ENCODE peak calls at places on chromosomes 11 and 22, in six cellular contexts. X, B, U, S, D and A are unnamed samples. For H3K4me1, the result is how much of the 10 kb centered on the place peaks cover.

GRCh38 chr11:10514713-10515112 is 26.3 kb downstream of the RNF141 start:
- DNase-seq in X (no peak), B (no peak), U (no peak), S (no peak), D (no peak), A (no peak)

GRCh38 chr11:32529994-32530588 is 53.5 kb upstream of the EIF3M start:
- DNase-seq in X (no peak), B (no peak), U (no peak), S (no peak), D (no peak), A (no peak)

GRCh38 chr11:132942611-132943324 is 589.5 kb downstream of the OPCML start:
- DNase-seq in X (no peak), B (no peak), U (no peak), S (no peak), D (no peak), A (no peak)

GRCh38 chr22:28933321-28933720 is 49.9 kb downstream of the ZNRF3 start:
- DNase-seq in X (no peak), B (no peak), U (no peak), S (no peak), D (no peak), A (no peak)

GRCh38 chr11:61347916-61348461 is 13.7 kb downstream of the CYB561A3 start:
- DNase-seq in X (no peak), B (no peak), U (no peak), S (no peak), D (no peak), A (peak)

GRCh38 chr11:117220999-117221774 is 10.7 kb downstream of the PCSK7 start:
- DNase-seq in X (peak), B (no peak), U (no peak), S (peak), D (no peak), A (peak)

GRCh38 chr11:33930317-33931021 is 38.6 kb upstream of the LMO2 start:
- DNase-seq in X (no peak), B (no peak), U (no peak), S (peak), D (no peak), A (no peak)

GRCh38 chr11:86606849-86607481 is 65.5 kb downstream of the ME3 start:
- DNase-seq in X (no peak), B (no peak), U (no peak), S (no peak), D (no peak), A (no peak)

GRCh38 chr11:72720806-72721205 is 31.4 kb downstream of the ARAP1 start:
- DNase-seq in X (no peak), B (no peak), U (no peak), S (no peak), D (no peak), A (no peak)

GRCh38 chr11:61627831-61628753 is 47.2 kb upstream of the SYT7 start:
- DNase-seq in X (peak), B (no peak), U (peak), S (peak), D (peak), A (peak)

GRCh38 chr11:116231540-116231939 is 541.2 kb downstream of the BUD13 start:
- DNase-seq in X (no peak), B (no peak), U (no peak), S (no peak), D (no peak), A (no peak)

GRCh38 chr22:23504522-23504921 is 75.6 kb downstream of the IGLL1 start:
- DNase-seq in X (no peak), B (no peak), U (peak), S (no peak), D (no peak), A (no peak)

GRCh38 chr22:45212306-45212709 is 28.4 kb downstream of the KIAA0930 start:
- DNase-seq in X (peak), B (no peak), U (peak), S (peak), D (peak), A (peak)

GRCh38 chr11:19199766-19200165 is 2.0 kb downstream of the CSRP3 start:
- DNase-seq in X (no peak), B (no peak), U (no peak), S (no peak), D (no peak), A (no peak)

GRCh38 chr11:74466916-74467885 is at the start of gene KCNE3:
- DNase-seq in X (peak), B (no peak), U (peak), S (no peak), D (peak), A (peak)

GRCh38 chr22:37309221-37310074 is 27.1 kb downstream of the CYTH4 start:
- DNase-seq in X (peak), B (no peak), U (peak), S (peak), D (peak), A (no peak)

GRCh38 chr11:11074686-11075370 is 217.0 kb upstream of the ZBED5 start:
- DNase-seq in X (no peak), B (no peak), U (no peak), S (no peak), D (no peak), A (no peak)

GRCh38 chr11:76807206-76807875 is 24.2 kb downstream of the TSKU start:
- DNase-seq in X (peak), B (peak), U (peak), S (peak), D (peak), A (peak)

GRCh38 chr11:76808158-76808557 is 25.0 kb downstream of the TSKU start:
- DNase-seq in X (no peak), B (no peak), U (no peak), S (no peak), D (no peak), A (no peak)

GRCh38 chr11:76810151-76810853 is 27.1 kb downstream of the TSKU start:
- DNase-seq in X (peak), B (no peak), U (no peak), S (no peak), D (no peak), A (peak)

GRCh38 chr11:76811259-76811658 is 28.1 kb downstream of the TSKU start:
- DNase-seq in X (no peak), B (no peak), U (no peak), S (no peak), D (no peak), A (no peak)

GRCh38 chr11:76808996-76809395 is 25.8 kb downstream of the TSKU start:
- DNase-seq in X (no peak), B (no peak), U (no peak), S (no peak), D (no peak), A (no peak)
- H3K4me1 ChIP-seq in X (under half), B (under half), U (under half), S (under half), D (under half), A (under half)

DNA sequence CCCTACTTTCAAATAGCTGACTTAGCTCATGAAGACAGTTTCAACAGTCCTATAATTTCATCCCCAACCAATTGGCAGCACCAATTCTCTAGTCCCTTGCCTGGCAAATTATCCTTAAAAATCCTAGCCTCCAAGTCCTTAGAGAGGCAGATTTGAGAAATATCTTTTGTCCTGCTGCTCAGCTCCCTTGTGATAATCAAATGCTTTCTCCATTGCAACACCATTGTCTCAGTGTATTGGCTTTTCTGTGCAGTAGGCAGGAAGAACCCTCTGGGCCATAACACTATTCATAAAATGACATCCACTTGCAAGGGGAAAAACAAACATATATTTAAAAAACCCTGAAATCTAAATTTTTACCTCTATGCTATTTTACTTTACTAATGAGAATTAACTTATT is 89.6 kb downstream of the AASDHPPT start:
- DNase-seq in X (no peak), B (no peak), U (no peak), S (no peak), D (no peak), A (no peak)
- TF ChIP-seq POLR2A in X (no peak), B (no peak), U (no peak), S (no peak), D (no peak), A (no peak)

DNA sequence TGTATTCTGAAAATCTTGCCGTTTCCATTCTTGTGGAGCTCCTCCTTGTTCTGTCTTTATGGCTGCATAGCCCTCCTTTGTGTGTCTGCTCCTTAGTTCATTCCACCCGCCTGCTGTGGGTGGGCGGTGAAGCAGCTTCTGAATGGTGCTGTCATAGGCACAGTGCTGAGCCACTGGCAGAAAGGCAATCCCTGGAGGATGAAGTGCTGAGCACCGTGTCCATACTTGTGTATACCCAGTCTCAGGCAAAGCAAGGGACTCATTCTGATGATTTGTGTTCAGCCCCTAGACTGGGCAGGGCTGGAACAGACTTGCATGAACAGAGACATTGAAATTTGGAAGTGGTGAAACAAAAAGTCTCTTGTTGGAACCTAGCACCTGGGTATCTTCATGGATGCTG is 134.9 kb downstream of the MYO18B start:
- DNase-seq in X (no peak), B (no peak), U (no peak), S (no peak), D (no peak), A (no peak)
- H3K4me1 ChIP-seq in X (under half), B (under half), U (under half), S (under half), D (under half), A (under half)

DNA sequence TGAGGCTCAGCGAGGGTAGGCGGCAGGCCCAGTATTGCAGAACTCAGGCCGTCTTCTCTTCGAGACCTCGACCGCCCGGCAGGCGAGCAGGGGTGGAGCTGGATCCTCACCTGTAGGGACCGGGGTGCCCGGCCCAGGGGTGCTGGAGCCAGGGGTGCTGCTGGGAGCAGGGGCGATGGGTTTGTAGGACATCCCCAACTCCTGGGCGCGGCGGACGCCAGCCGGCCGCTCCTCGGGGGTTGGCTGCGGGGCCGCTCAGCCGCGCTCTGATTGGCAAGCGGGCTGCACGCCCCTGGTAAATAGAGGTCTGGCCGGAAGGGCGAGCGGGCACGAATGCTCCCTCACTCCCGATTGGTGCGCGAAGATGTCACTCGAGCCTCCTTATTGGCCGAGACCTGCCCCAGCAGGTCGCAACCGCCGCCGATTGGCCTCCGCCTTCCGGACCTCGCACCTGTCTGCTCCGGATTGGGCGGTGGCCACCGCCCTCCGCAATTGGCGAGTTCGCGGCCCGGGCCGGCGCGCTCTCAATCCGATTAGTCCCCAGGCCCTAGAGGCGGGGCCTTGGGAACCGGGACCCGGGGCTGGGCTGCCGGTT is at the start of gene CDK2AP2:
- DNase-seq in X (peak), B (peak), U (peak), S (peak), D (peak), A (peak)
- TF ChIP-seq POLR2A in X (peak), B (peak), U (peak), S (peak), D (peak), A (peak)

GRCh38 chr11:69053169-69053477 is 4.4 kb downstream of the TPCN2 start:
- DNase-seq in X (no peak), B (no peak), U (no peak), S (no peak), D (no peak), A (no peak)
- H3K4me1 ChIP-seq in X (under half), B (under half), U (half or more), S (under half), D (under half), A (under half)